ENCODE peak calls at places on chromosomes 16 and 17, in six cellular contexts. J is cardiac muscle cell, C is right lobe of liver, O is psoas muscle, N is A549, D is brain microvascular endothelial cell. H is an unnamed sample.

GRCh38 chr17:10087333-10087732 is 111.1 kb downstream of the GAS7 start:
- DNase-seq in N (no peak), O (peak), C (no peak), D (no peak), J (peak), H (no peak)

GRCh38 chr16:67447508-67448076 is 16.7 kb downstream of the HSD11B2 start:
- DNase-seq in J (peak), D (no peak), O (no peak), N (peak), C (no peak), H (no peak)

GRCh38 chr17:76716146-76716833 is 5.5 kb upstream of the MXRA7 start:
- DNase-seq in D (peak), N (no peak), C (no peak), J (peak), O (peak), H (peak)

GRCh38 chr17:44602390-44602789 is 45.1 kb downstream of the FZD2 start:
- DNase-seq in N (no peak), C (no peak), J (no peak), O (no peak), D (no peak), H (no peak)

GRCh38 chr17:41678907-41679739 is 9.6 kb upstream of the EIF1 start:
- DNase-seq in C (no peak), J (peak), N (no peak), O (peak), D (no peak), H (no peak)

GRCh38 chr16:4094138-4094773 is 22.0 kb downstream of the ADCY9 start:
- DNase-seq in O (no peak), J (no peak), C (peak), D (no peak), N (no peak), H (no peak)

GRCh38 chr17:64041912-64042311 is 21.5 kb upstream of the ICAM2 start:
- DNase-seq in N (no peak), O (no peak), C (no peak), J (no peak), D (no peak), H (no peak)

GRCh38 chr17:49823614-49824013 is 24.3 kb downstream of the TAC4 start:
- DNase-seq in C (no peak), O (no peak), J (no peak), N (no peak), D (no peak), H (no peak)

GRCh38 chr17:1055751-1056645 is 59.1 kb downstream of the TIMM22 start:
- DNase-seq in N (peak), J (peak), C (peak), D (peak), O (peak), H (no peak)

GRCh38 chr16:57916735-57917450 is 54.0 kb downstream of the CNGB1 start:
- DNase-seq in O (no peak), D (no peak), N (no peak), J (no peak), C (no peak), H (no peak)

GRCh38 chr17:21592774-21593173 is 99.5 kb upstream of the KCNJ18 start:
- DNase-seq in D (no peak), O (peak), C (no peak), N (no peak), J (no peak), H (no peak)

GRCh38 chr16:67546091-67546501 is 16.2 kb upstream of the CTCF start:
- DNase-seq in J (no peak), N (no peak), D (no peak), O (no peak), C (no peak), H (no peak)

GRCh38 chr17:68627956-68628355 is 26.8 kb upstream of the FAM20A start:
- DNase-seq in N (no peak), J (peak), D (no peak), O (no peak), C (no peak), H (no peak)

GRCh38 chr17:34299918-34300600 is 14.5 kb downstream of the CCL11 start:
- DNase-seq in N (no peak), D (peak), J (peak), C (no peak), O (no peak), H (no peak)

GRCh38 chr16:50594332-50595260 is 46.4 kb downstream of the NKD1 start:
- DNase-seq in J (no peak), N (no peak), C (no peak), D (no peak), O (no peak), H (no peak)

GRCh38 chr17:44688675-44689491 is 693 bp downstream of the CCDC43 start:
- DNase-seq in O (no peak), N (peak), D (no peak), C (no peak), J (no peak), H (no peak)

GRCh38 chr16:46884513-46885293 is 541 bp downstream of the GPT2 start:
- DNase-seq in C (peak), O (no peak), N (no peak), J (peak), D (no peak), H (no peak)

GRCh38 chr17:61463068-61463980 is 11.1 kb downstream of the TBX4 start:
- DNase-seq in D (no peak), C (no peak), J (no peak), O (peak), N (no peak), H (no peak)

GRCh38 chr16:2151188-2152091 is 3.0 kb downstream of the RAB26 start:
- DNase-seq in D (no peak), J (no peak), O (no peak), N (no peak), C (no peak), H (no peak)

GRCh38 chr16:2458887-2459646 is 842 bp upstream of the TEDC2 start:
- DNase-seq in N (no peak), C (no peak), D (no peak), J (no peak), O (no peak), H (no peak)

GRCh38 chr16:53183442-53183841 is 128.7 kb downstream of the CHD9 start:
- DNase-seq in J (no peak), N (no peak), C (no peak), O (no peak), D (no peak), H (no peak)

GRCh38 chr17:77794846-77795245 is 163.7 kb upstream of the TNRC6C start:
- DNase-seq in N (no peak), C (no peak), O (no peak), J (no peak), D (no peak), H (no peak)
- H3K4me3 ChIP-seq in N (no peak), C (no peak), O (no peak), J (no peak), D (no peak), H (no peak)

GRCh38 chr17:82779541-82779940 is 27.7 kb downstream of the TBCD start:
- DNase-seq in D (no peak), C (no peak), J (no peak), O (peak), N (no peak), H (no peak)

GRCh38 chr17:82780195-82780594 is 28.3 kb downstream of the TBCD start:
- DNase-seq in D (peak), N (no peak), O (peak), J (no peak), C (no peak), H (no peak)

GRCh38 chr17:82776454-82776853 is 24.6 kb downstream of the TBCD start:
- DNase-seq in O (peak), J (no peak), N (no peak), D (no peak), C (no peak), H (no peak)

GRCh38 chr17:82772026-82772425 is 20.2 kb downstream of the TBCD start:
- DNase-seq in D (peak), N (peak), C (peak), O (peak), J (peak), H (no peak)

DNA sequence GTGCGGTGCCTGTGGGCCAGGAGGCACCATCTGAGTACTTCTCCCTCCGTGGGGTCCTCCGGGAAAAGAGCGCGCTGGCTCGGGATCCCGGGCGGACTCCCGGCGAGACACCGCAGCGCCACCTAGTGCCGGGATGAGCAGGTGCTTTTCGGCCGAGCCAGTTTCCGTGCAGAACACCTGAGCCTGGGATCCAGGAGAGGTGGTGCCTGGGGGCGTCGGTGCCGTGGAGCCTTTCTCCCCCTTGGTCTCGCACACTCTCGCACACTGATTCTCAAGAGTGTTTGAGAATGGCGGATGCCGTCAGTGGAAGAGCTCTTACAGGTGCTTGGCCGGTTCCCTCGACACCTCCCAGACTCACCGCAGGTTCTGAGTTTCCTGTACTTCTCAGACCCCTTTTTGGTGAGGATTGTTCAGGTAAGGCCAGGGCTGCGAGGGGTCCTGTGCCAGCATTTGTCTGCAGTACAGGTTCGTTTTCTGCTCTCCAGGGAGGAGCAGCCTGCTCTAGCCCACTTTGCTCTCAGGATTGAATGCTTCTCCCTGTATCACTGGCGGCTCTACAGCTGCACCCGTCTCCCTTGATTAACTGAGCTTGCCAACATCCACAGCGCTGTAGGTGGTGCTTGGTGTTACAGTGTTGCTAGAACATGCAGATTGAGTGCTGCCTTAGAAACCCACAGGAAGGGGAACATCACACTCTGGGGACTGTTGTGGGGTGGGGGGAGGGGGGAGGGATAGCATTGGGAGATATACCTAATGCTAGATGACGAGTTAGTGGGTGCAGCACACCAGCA is 23.4 kb downstream of the TBCD start:
- DNase-seq in D (no peak), C (peak), O (peak), N (peak), J (peak), H (no peak)
- H3K4me3 ChIP-seq in D (no peak), C (no peak), O (peak), N (no peak), J (no peak), H (no peak)

DNA sequence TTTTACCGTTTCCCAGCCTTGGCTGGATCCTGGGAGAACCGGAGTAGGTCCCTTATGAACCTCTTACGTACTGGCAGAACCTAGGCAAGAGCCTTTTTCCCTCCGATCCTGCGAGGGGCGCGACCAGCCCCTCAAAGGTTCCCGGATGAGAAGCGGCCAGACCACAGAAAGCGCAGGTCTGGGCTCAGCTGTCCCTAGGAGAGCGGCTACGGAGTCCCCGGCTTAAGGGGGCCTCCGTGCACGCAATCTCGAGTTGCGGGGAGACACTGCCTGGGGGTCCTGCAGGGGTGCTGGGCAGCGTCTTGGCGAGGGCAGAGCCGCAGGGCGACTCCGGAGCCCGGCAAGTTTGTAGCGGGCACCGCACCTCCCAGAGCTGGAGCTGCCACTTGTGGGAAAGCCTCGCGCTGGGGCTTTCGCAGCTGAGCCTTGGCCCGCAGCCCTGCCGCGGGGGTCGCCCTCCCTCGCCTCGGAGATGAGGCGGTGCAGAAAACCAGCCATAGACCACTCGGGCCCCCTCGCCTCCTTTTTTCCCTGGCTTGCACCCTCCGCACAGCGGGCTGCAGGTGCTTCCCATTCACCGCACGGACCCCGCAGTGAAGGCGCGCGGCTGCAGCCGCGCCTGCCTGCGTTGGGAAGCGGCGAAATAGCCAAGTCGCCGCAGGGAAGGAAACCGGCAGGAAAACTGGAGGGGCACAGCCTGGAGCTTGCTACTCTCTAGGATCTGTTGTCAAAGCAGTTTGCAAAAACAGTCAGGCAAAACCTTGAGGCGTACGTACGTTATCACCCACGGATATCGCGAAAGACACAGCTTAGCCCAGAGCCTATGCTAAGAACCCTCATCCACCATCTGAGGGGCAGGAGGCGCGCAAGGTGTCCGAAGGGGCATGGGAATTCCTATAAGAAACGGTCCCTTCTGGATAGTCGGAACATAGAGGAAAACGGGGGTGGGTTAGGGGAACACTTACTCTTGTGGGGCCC is 834 bp downstream of the CDH8 start:
- DNase-seq in C (no peak), N (no peak), D (no peak), O (no peak), J (no peak), H (no peak)
- H3K4me3 ChIP-seq in C (no peak), N (peak), D (peak), O (peak), J (peak), H (peak)

DNA sequence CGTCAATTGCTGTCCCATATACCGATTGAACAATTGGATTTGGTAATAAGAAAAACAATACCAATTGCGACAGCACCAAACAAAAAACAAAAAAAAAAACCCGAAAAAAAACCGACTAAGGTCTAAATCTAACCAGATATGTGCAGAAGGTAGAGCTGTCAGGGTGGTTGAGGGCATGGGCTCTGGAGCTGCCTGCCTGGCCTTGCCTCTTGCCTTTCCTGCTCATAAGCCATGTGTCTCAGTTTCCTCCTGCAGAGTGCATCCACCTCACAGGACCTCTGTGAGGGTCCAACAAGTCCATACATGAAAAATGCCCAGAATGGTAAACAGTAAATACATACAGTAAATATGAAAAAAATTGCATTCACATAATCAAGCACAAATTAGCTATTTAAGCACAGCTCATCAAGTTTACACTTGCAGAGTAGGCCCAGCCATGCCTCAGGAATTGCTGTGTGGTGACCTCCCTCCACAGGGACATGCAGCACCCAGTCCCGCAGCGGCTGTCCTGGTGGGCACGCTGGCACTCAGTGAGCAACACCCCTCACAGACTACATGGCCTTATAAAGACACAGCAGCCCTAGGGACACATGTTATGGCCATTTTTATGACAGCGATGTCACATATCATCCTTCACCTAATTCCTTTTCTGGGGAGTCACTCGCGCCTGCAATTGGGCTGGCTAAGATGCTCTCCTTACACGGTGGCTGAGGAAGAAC is 17.9 kb downstream of the TBC1D28 start:
- DNase-seq in O (no peak), C (no peak), D (no peak), J (no peak), N (peak), H (no peak)
- H3K4me3 ChIP-seq in O (peak), C (no peak), D (no peak), J (no peak), N (peak), H (no peak)

GRCh38 chr16:69924777-69925191 is 26.4 kb upstream of the CLEC18A start:
- DNase-seq in C (no peak), N (no peak), J (peak), D (peak), O (peak), H (peak)
- H3K4me3 ChIP-seq in C (no peak), N (no peak), J (no peak), D (peak), O (peak), H (no peak)